ENCODE peak calls at places on chromosomes 7 and 10, in five cellular contexts. One of them, this sample, is unnamed. For H3F3A, the result is how much of the 10 kb centered on the place peaks cover.

GRCh38 chr10:132507467-132507955 is 30.1 kb upstream of the INPP5A start:
- DNase-seq in SK-N-SH: peak
- DNase-seq in MM.1S: no peak
- DNase-seq in GM23248: no peak
- DNase-seq in neural progenitor cell: no peak
- DNase-seq in this sample: no peak

GRCh38 chr7:45715471-45716352 is 141.5 kb downstream of the ADCY1 start:
- DNase-seq in neural progenitor cell: no peak
- DNase-seq in GM23248: no peak
- DNase-seq in MM.1S: no peak
- DNase-seq in SK-N-SH: peak
- DNase-seq in this sample: no peak

GRCh38 chr10:59817806-59818205 is 64.6 kb upstream of the MRLN start:
- DNase-seq in MM.1S: no peak
- DNase-seq in GM23248: peak
- DNase-seq in SK-N-SH: no peak
- DNase-seq in neural progenitor cell: no peak
- DNase-seq in this sample: no peak

GRCh38 chr7:116177009-116177408 is 33.3 kb upstream of the TES start:
- DNase-seq in neural progenitor cell: no peak
- DNase-seq in GM23248: peak
- DNase-seq in MM.1S: no peak
- DNase-seq in SK-N-SH: no peak
- DNase-seq in this sample: peak

GRCh38 chr7:156989766-156990535 is 20.5 kb downstream of the MNX1 start:
- DNase-seq in GM23248: no peak
- DNase-seq in neural progenitor cell: no peak
- DNase-seq in MM.1S: no peak
- DNase-seq in SK-N-SH: peak
- DNase-seq in this sample: no peak

GRCh38 chr10:16562891-16563290 is 41.2 kb upstream of the C1QL3 start:
- DNase-seq in GM23248: no peak
- DNase-seq in neural progenitor cell: no peak
- DNase-seq in MM.1S: no peak
- DNase-seq in SK-N-SH: no peak
- DNase-seq in this sample: no peak

GRCh38 chr7:2271273-2272026 is 29.4 kb downstream of the NUDT1 start:
- DNase-seq in MM.1S: no peak
- DNase-seq in GM23248: no peak
- DNase-seq in SK-N-SH: peak
- DNase-seq in neural progenitor cell: no peak
- DNase-seq in this sample: no peak

GRCh38 chr7:116929021-116929420 is 24.3 kb upstream of the ST7 start:
- DNase-seq in MM.1S: no peak
- DNase-seq in neural progenitor cell: no peak
- DNase-seq in SK-N-SH: no peak
- DNase-seq in GM23248: no peak
- DNase-seq in this sample: peak

GRCh38 chr10:122939819-122940543 is 14.0 kb downstream of the C10orf88 start:
- DNase-seq in neural progenitor cell: no peak
- DNase-seq in MM.1S: no peak
- DNase-seq in GM23248: peak
- DNase-seq in SK-N-SH: no peak
- DNase-seq in this sample: no peak

GRCh38 chr10:123929791-123930190 is 38.2 kb upstream of the CPXM2 start:
- DNase-seq in neural progenitor cell: no peak
- DNase-seq in GM23248: no peak
- DNase-seq in MM.1S: no peak
- DNase-seq in SK-N-SH: no peak
- DNase-seq in this sample: no peak

GRCh38 chr10:62577666-62578291 is 203.6 kb downstream of the ZNF365 start:
- DNase-seq in GM23248: peak
- DNase-seq in neural progenitor cell: no peak
- DNase-seq in SK-N-SH: no peak
- DNase-seq in MM.1S: no peak
- DNase-seq in this sample: no peak

GRCh38 chr7:149872419-149873073 is 1.2 kb upstream of the ATP6V0E2 start:
- DNase-seq in neural progenitor cell: peak
- DNase-seq in GM23248: peak
- DNase-seq in MM.1S: no peak
- DNase-seq in SK-N-SH: peak
- DNase-seq in this sample: peak

GRCh38 chr7:67738958-67739357 is 742.3 kb downstream of the TYW1 start:
- DNase-seq in MM.1S: no peak
- DNase-seq in neural progenitor cell: no peak
- DNase-seq in GM23248: peak
- DNase-seq in SK-N-SH: no peak
- DNase-seq in this sample: no peak

GRCh38 chr7:92228742-92229141 is 17.0 kb downstream of the KRIT1 start:
- DNase-seq in SK-N-SH: no peak
- DNase-seq in neural progenitor cell: no peak
- DNase-seq in MM.1S: no peak
- DNase-seq in GM23248: no peak
- DNase-seq in this sample: no peak

GRCh38 chr7:30247546-30248386 is 36.6 kb upstream of the ZNRF2 start:
- DNase-seq in GM23248: no peak
- DNase-seq in MM.1S: no peak
- DNase-seq in neural progenitor cell: peak
- DNase-seq in SK-N-SH: no peak
- DNase-seq in this sample: no peak

GRCh38 chr10:52755297-52756062 is 17.1 kb downstream of the MBL2 start:
- DNase-seq in GM23248: peak
- DNase-seq in neural progenitor cell: no peak
- DNase-seq in MM.1S: no peak
- DNase-seq in SK-N-SH: no peak
- DNase-seq in this sample: peak

GRCh38 chr10:101639141-101639900 is 51.2 kb downstream of the DPCD start:
- DNase-seq in MM.1S: no peak
- DNase-seq in GM23248: no peak
- DNase-seq in SK-N-SH: no peak
- DNase-seq in neural progenitor cell: no peak
- DNase-seq in this sample: no peak

GRCh38 chr7:32357535-32358277 is 132.5 kb downstream of the LSM5 start:
- DNase-seq in MM.1S: no peak
- DNase-seq in GM23248: peak
- DNase-seq in neural progenitor cell: peak
- DNase-seq in SK-N-SH: no peak
- DNase-seq in this sample: peak

GRCh38 chr10:78852856-78853255 is 215.9 kb upstream of the ZMIZ1 start:
- DNase-seq in neural progenitor cell: peak
- DNase-seq in GM23248: peak
- DNase-seq in SK-N-SH: no peak
- DNase-seq in MM.1S: no peak
- DNase-seq in this sample: peak

GRCh38 chr10:97383159-97383558 is 18.0 kb downstream of the RRP12 start:
- DNase-seq in MM.1S: no peak
- DNase-seq in SK-N-SH: no peak
- DNase-seq in GM23248: no peak
- DNase-seq in neural progenitor cell: no peak
- DNase-seq in this sample: no peak

GRCh38 chr10:30247704-30248103 is 101.4 kb downstream of the MTPAP start:
- DNase-seq in MM.1S: peak
- DNase-seq in SK-N-SH: no peak
- DNase-seq in GM23248: no peak
- DNase-seq in neural progenitor cell: no peak
- DNase-seq in this sample: no peak

GRCh38 chr7:141433698-141434097 is 117.5 kb upstream of the AGK start:
- DNase-seq in MM.1S: peak
- DNase-seq in neural progenitor cell: no peak
- DNase-seq in GM23248: no peak
- DNase-seq in SK-N-SH: no peak
- DNase-seq in this sample: no peak

GRCh38 chr7:96045181-96045580 is 272.8 kb downstream of the DYNC1I1 start:
- DNase-seq in neural progenitor cell: no peak
- DNase-seq in SK-N-SH: no peak
- DNase-seq in MM.1S: no peak
- DNase-seq in GM23248: no peak
- DNase-seq in this sample: no peak

GRCh38 chr7:101924171-101924570 is 106.7 kb downstream of the CUX1 start:
- DNase-seq in GM23248: peak
- DNase-seq in MM.1S: no peak
- DNase-seq in neural progenitor cell: no peak
- DNase-seq in SK-N-SH: no peak
- DNase-seq in this sample: peak

GRCh38 chr10:28676297-28676967 is 889 bp upstream of the BAMBI start:
- DNase-seq in neural progenitor cell: peak
- DNase-seq in MM.1S: peak
- DNase-seq in GM23248: peak
- DNase-seq in SK-N-SH: no peak
- DNase-seq in this sample: no peak

GRCh38 chr10:118290471-118290995 is 51.6 kb downstream of the FAM204A start:
- DNase-seq in neural progenitor cell: no peak
- DNase-seq in GM23248: no peak
- DNase-seq in MM.1S: no peak
- DNase-seq in SK-N-SH: no peak
- DNase-seq in this sample: no peak

GRCh38 chr10:3853547-3853989 is 68.6 kb upstream of the KLF6 start:
- DNase-seq in MM.1S: no peak
- DNase-seq in GM23248: no peak
- DNase-seq in SK-N-SH: no peak
- DNase-seq in neural progenitor cell: no peak
- DNase-seq in this sample: peak

GRCh38 chr7:45100761-45101480 is 10.6 kb downstream of the TBRG4 start:
- DNase-seq in neural progenitor cell: no peak
- DNase-seq in SK-N-SH: no peak
- DNase-seq in GM23248: no peak
- DNase-seq in MM.1S: no peak
- DNase-seq in this sample: no peak

GRCh38 chr7:117728858-117729257 is 144.4 kb downstream of the CTTNBP2 start:
- DNase-seq in GM23248: no peak
- DNase-seq in neural progenitor cell: peak
- DNase-seq in MM.1S: no peak
- DNase-seq in SK-N-SH: no peak
- DNase-seq in this sample: no peak

GRCh38 chr10:69439350-69439739 is 11.9 kb upstream of the TSPAN15 start:
- DNase-seq in neural progenitor cell: no peak
- DNase-seq in MM.1S: no peak
- DNase-seq in GM23248: peak
- DNase-seq in SK-N-SH: no peak
- DNase-seq in this sample: peak

GRCh38 chr7:64869912-64870562 is 33.0 kb upstream of the ZNF273 start:
- DNase-seq in GM23248: no peak
- DNase-seq in SK-N-SH: peak
- DNase-seq in neural progenitor cell: no peak
- DNase-seq in MM.1S: no peak
- DNase-seq in this sample: no peak

GRCh38 chr10:7090529-7090928 is 320.3 kb downstream of the SFMBT2 start:
- DNase-seq in MM.1S: no peak
- DNase-seq in GM23248: no peak
- DNase-seq in SK-N-SH: no peak
- DNase-seq in neural progenitor cell: no peak
- DNase-seq in this sample: no peak

GRCh38 chr7:104275900-104276299 is 52.5 kb upstream of the LHFPL3 start:
- DNase-seq in SK-N-SH: no peak
- DNase-seq in MM.1S: no peak
- DNase-seq in neural progenitor cell: no peak
- DNase-seq in GM23248: peak
- DNase-seq in this sample: peak

GRCh38 chr7:20784311-20785210 is 2.1 kb downstream of the SP8 start:
- DNase-seq in SK-N-SH: peak
- DNase-seq in neural progenitor cell: peak
- DNase-seq in GM23248: peak
- DNase-seq in MM.1S: no peak
- DNase-seq in this sample: peak

GRCh38 chr10:30816144-30816811 is 186.7 kb upstream of the LYZL2 start:
- DNase-seq in GM23248: no peak
- DNase-seq in MM.1S: no peak
- DNase-seq in SK-N-SH: no peak
- DNase-seq in neural progenitor cell: peak
- DNase-seq in this sample: no peak

GRCh38 chr7:5428470-5429252 is 5.0 kb upstream of the TNRC18 start:
- DNase-seq in neural progenitor cell: peak
- DNase-seq in GM23248: peak
- DNase-seq in SK-N-SH: peak
- DNase-seq in MM.1S: no peak
- DNase-seq in this sample: peak

GRCh38 chr10:114520453-114520852 is 116.2 kb upstream of the AFAP1L2 start:
- DNase-seq in SK-N-SH: no peak
- DNase-seq in MM.1S: no peak
- DNase-seq in GM23248: peak
- DNase-seq in neural progenitor cell: no peak
- DNase-seq in this sample: peak

GRCh38 chr10:24665001-24665400 is 58.7 kb downstream of the ARHGAP21 start:
- DNase-seq in neural progenitor cell: no peak
- DNase-seq in MM.1S: no peak
- DNase-seq in GM23248: no peak
- DNase-seq in SK-N-SH: no peak
- DNase-seq in this sample: no peak

GRCh38 chr7:18675579-18675978 is 180.0 kb downstream of the HDAC9 start:
- DNase-seq in neural progenitor cell: no peak
- DNase-seq in GM23248: no peak
- DNase-seq in MM.1S: no peak
- DNase-seq in SK-N-SH: no peak
- DNase-seq in this sample: no peak
- H3F3A ChIP-seq in neural progenitor cell: under half
- H3F3A ChIP-seq in GM23248: under half
- H3F3A ChIP-seq in MM.1S: under half
- H3F3A ChIP-seq in SK-N-SH: under half
- H3F3A ChIP-seq in this sample: under half

GRCh38 chr7:47815867-47816266 is 132.4 kb downstream of the PKD1L1 start:
- DNase-seq in SK-N-SH: no peak
- DNase-seq in MM.1S: no peak
- DNase-seq in GM23248: no peak
- DNase-seq in neural progenitor cell: no peak
- DNase-seq in this sample: no peak

GRCh38 chr7:47819054-47819920 is 129.0 kb downstream of the PKD1L1 start:
- DNase-seq in GM23248: peak
- DNase-seq in MM.1S: peak
- DNase-seq in SK-N-SH: peak
- DNase-seq in neural progenitor cell: peak
- DNase-seq in this sample: peak

GRCh38 chr7:47814905-47815613 is 133.2 kb downstream of the PKD1L1 start:
- DNase-seq in SK-N-SH: no peak
- DNase-seq in neural progenitor cell: peak
- DNase-seq in GM23248: no peak
- DNase-seq in MM.1S: no peak
- DNase-seq in this sample: no peak

GRCh38 chr7:47816647-47817046 is 131.6 kb downstream of the PKD1L1 start:
- DNase-seq in neural progenitor cell: no peak
- DNase-seq in GM23248: peak
- DNase-seq in MM.1S: no peak
- DNase-seq in SK-N-SH: no peak
- DNase-seq in this sample: peak

GRCh38 chr7:47817922-47818321 is 130.3 kb downstream of the PKD1L1 start:
- DNase-seq in SK-N-SH: no peak
- DNase-seq in neural progenitor cell: no peak
- DNase-seq in GM23248: no peak
- DNase-seq in MM.1S: no peak
- DNase-seq in this sample: peak
- TF ChIP-seq EZH2phosphoT487 in SK-N-SH: no peak
- TF ChIP-seq EZH2phosphoT487 in neural progenitor cell: no peak
- TF ChIP-seq EZH2phosphoT487 in GM23248: no peak
- TF ChIP-seq EZH2phosphoT487 in MM.1S: no peak
- TF ChIP-seq EZH2phosphoT487 in this sample: no peak

GRCh38 chr7:36749282-36749960 is 25.1 kb upstream of the AOAH start:
- DNase-seq in neural progenitor cell: no peak
- DNase-seq in MM.1S: no peak
- DNase-seq in SK-N-SH: no peak
- DNase-seq in GM23248: no peak
- DNase-seq in this sample: no peak
- H3F3A ChIP-seq in neural progenitor cell: under half
- H3F3A ChIP-seq in MM.1S: under half
- H3F3A ChIP-seq in SK-N-SH: under half
- H3F3A ChIP-seq in GM23248: under half
- H3F3A ChIP-seq in this sample: under half

GRCh38 chr10:21069278-21069677 is 172.2 kb upstream of the NEBL start:
- DNase-seq in SK-N-SH: no peak
- DNase-seq in neural progenitor cell: no peak
- DNase-seq in MM.1S: no peak
- DNase-seq in GM23248: no peak
- DNase-seq in this sample: no peak
- TF ChIP-seq EZH2phosphoT487 in SK-N-SH: no peak
- TF ChIP-seq EZH2phosphoT487 in neural progenitor cell: no peak
- TF ChIP-seq EZH2phosphoT487 in MM.1S: no peak
- TF ChIP-seq EZH2phosphoT487 in GM23248: no peak
- TF ChIP-seq EZH2phosphoT487 in this sample: no peak